ENCODE peak calls at places on chromosomes 12 and 14, in four cellular contexts. One of them, this sample, is unnamed.

GRCh38 chr12:51814311-51815088 is 34.0 kb downstream of the FIGNL2 start:
- DNase-seq in GM03348: peak; percentile 94
- DNase-seq in KBM-7: peak; percentile 31
- DNase-seq in endothelial cell: peak; percentile 87
- DNase-seq in this sample: peak; percentile 71

GRCh38 chr12:66103011-66103913 is 27.3 kb downstream of the LLPH start:
- DNase-seq in GM03348: peak; percentile 6
- DNase-seq in KBM-7: peak; percentile 21
- DNase-seq in endothelial cell: no peak
- DNase-seq in this sample: no peak

GRCh38 chr12:43362910-43363694 is 188.9 kb downstream of the ADAMTS20 start:
- DNase-seq in GM03348: no peak
- DNase-seq in KBM-7: no peak
- DNase-seq in endothelial cell: no peak
- DNase-seq in this sample: no peak

GRCh38 chr12:49260165-49260564 is 4.7 kb upstream of the TUBA1C start:
- DNase-seq in GM03348: peak; percentile 35
- DNase-seq in KBM-7: no peak
- DNase-seq in endothelial cell: no peak
- DNase-seq in this sample: peak; percentile 78

GRCh38 chr12:32273063-32273521 is 126.3 kb upstream of the FGD4 start:
- DNase-seq in GM03348: no peak
- DNase-seq in KBM-7: no peak
- DNase-seq in endothelial cell: no peak
- DNase-seq in this sample: no peak

GRCh38 chr12:62291888-62292760 is 31.9 kb downstream of the USP15 start:
- DNase-seq in GM03348: peak; percentile 2
- DNase-seq in KBM-7: no peak
- DNase-seq in endothelial cell: no peak
- DNase-seq in this sample: peak; percentile 46

GRCh38 chr14:67618617-67619063 is 1.1 kb upstream of the ARG2 start:
- DNase-seq in GM03348: peak; percentile 83
- DNase-seq in KBM-7: peak; percentile 90
- DNase-seq in endothelial cell: peak; percentile 17
- DNase-seq in this sample: peak; percentile 92

GRCh38 chr12:85509857-85510256 is 229.8 kb downstream of the ALX1 start:
- DNase-seq in GM03348: no peak
- DNase-seq in KBM-7: peak; percentile 25
- DNase-seq in endothelial cell: no peak
- DNase-seq in this sample: no peak

GRCh38 chr14:32374155-32374554 is 45.1 kb downstream of the AKAP6 start:
- DNase-seq in GM03348: no peak
- DNase-seq in KBM-7: no peak
- DNase-seq in endothelial cell: no peak
- DNase-seq in this sample: peak; percentile 79

GRCh38 chr14:89386214-89386886 is 30.7 kb downstream of the FOXN3 start:
- DNase-seq in GM03348: no peak
- DNase-seq in KBM-7: peak; percentile 45
- DNase-seq in endothelial cell: no peak
- DNase-seq in this sample: no peak

GRCh38 chr14:35412281-35413057 is 7.9 kb upstream of the NFKBIA start:
- DNase-seq in GM03348: no peak
- DNase-seq in KBM-7: no peak
- DNase-seq in endothelial cell: no peak
- DNase-seq in this sample: peak; percentile 32

GRCh38 chr12:104886418-104887401 is 71.4 kb downstream of the SLC41A2 start:
- DNase-seq in GM03348: no peak
- DNase-seq in KBM-7: no peak
- DNase-seq in endothelial cell: no peak
- DNase-seq in this sample: peak; percentile 68

GRCh38 chr12:124305136-124305535 is 10.2 kb downstream of the RFLNA start:
- DNase-seq in GM03348: no peak
- DNase-seq in KBM-7: no peak
- DNase-seq in endothelial cell: no peak
- DNase-seq in this sample: no peak

GRCh38 chr12:30926243-30927209 is at the start of gene TSPAN11:
- DNase-seq in GM03348: peak; percentile 85
- DNase-seq in KBM-7: peak; percentile 14
- DNase-seq in endothelial cell: peak; percentile 65
- DNase-seq in this sample: peak; percentile 9

GRCh38 chr12:97288526-97288925 is 174.1 kb upstream of the RMST start:
- DNase-seq in GM03348: no peak
- DNase-seq in KBM-7: no peak
- DNase-seq in endothelial cell: no peak
- DNase-seq in this sample: no peak

GRCh38 chr12:117226505-117226904 is 36.2 kb upstream of the FBXO21 start:
- DNase-seq in GM03348: no peak
- DNase-seq in KBM-7: no peak
- DNase-seq in endothelial cell: no peak
- DNase-seq in this sample: no peak

GRCh38 chr12:47458273-47458672 is 247.6 kb downstream of the RPAP3 start:
- DNase-seq in GM03348: no peak
- DNase-seq in KBM-7: no peak
- DNase-seq in endothelial cell: no peak
- DNase-seq in this sample: peak; percentile 2

GRCh38 chr12:46107591-46107990 is 117.2 kb upstream of the SCAF11 start:
- DNase-seq in GM03348: no peak
- DNase-seq in KBM-7: peak; percentile 14
- DNase-seq in endothelial cell: no peak
- DNase-seq in this sample: no peak

GRCh38 chr12:49061157-49061650 is 610 bp upstream of the KMT2D start:
- DNase-seq in GM03348: no peak
- DNase-seq in KBM-7: no peak
- DNase-seq in endothelial cell: no peak
- DNase-seq in this sample: no peak

GRCh38 chr12:51818086-51818485 is 30.4 kb downstream of the FIGNL2 start:
- DNase-seq in GM03348: no peak
- DNase-seq in KBM-7: no peak
- DNase-seq in endothelial cell: no peak
- DNase-seq in this sample: no peak

GRCh38 chr12:125175576-125175975 is 110.3 kb downstream of the AACS start:
- DNase-seq in GM03348: no peak
- DNase-seq in KBM-7: no peak
- DNase-seq in endothelial cell: no peak
- DNase-seq in this sample: no peak

GRCh38 chr12:64673490-64674169 is 63.3 kb downstream of the RASSF3 start:
- DNase-seq in GM03348: no peak
- DNase-seq in KBM-7: no peak
- DNase-seq in endothelial cell: no peak
- DNase-seq in this sample: no peak

GRCh38 chr14:64387232-64387737 is 868 bp upstream of the MTHFD1 start:
- DNase-seq in GM03348: peak; percentile 28
- DNase-seq in KBM-7: no peak
- DNase-seq in endothelial cell: peak; percentile 20
- DNase-seq in this sample: peak; percentile 46

GRCh38 chr12:47634127-47634526 is 71.7 kb downstream of the RPAP3 start:
- DNase-seq in GM03348: no peak
- DNase-seq in KBM-7: no peak
- DNase-seq in endothelial cell: no peak
- DNase-seq in this sample: no peak

GRCh38 chr12:3075315-3075714 is 1.9 kb upstream of the TSPAN9 start:
- DNase-seq in GM03348: no peak
- DNase-seq in KBM-7: no peak
- DNase-seq in endothelial cell: no peak
- DNase-seq in this sample: no peak

GRCh38 chr12:122006186-122006926 is 15.3 kb upstream of the BCL7A start:
- DNase-seq in GM03348: no peak
- DNase-seq in KBM-7: no peak
- DNase-seq in endothelial cell: no peak
- DNase-seq in this sample: no peak

GRCh38 chr12:123714302-123714627 is 2.1 kb downstream of the ATP6V0A2 start:
- DNase-seq in GM03348: no peak
- DNase-seq in KBM-7: peak; percentile 32
- DNase-seq in endothelial cell: no peak
- DNase-seq in this sample: no peak

GRCh38 chr14:59254146-59254910 is 65.9 kb downstream of the DAAM1 start:
- DNase-seq in GM03348: peak; percentile 67
- DNase-seq in KBM-7: no peak
- DNase-seq in endothelial cell: no peak
- DNase-seq in this sample: peak; percentile 91

GRCh38 chr12:112307219-112308062 is 74.8 kb downstream of the HECTD4 start:
- DNase-seq in GM03348: no peak
- DNase-seq in KBM-7: no peak
- DNase-seq in endothelial cell: no peak
- DNase-seq in this sample: peak; percentile 54

GRCh38 chr12:57744194-57744776 is 554 bp upstream of the TSPAN31 start:
- DNase-seq in GM03348: peak; percentile 83
- DNase-seq in KBM-7: no peak
- DNase-seq in endothelial cell: peak; percentile 62
- DNase-seq in this sample: peak; percentile 92

GRCh38 chr12:53004178-53004577 is 2.1 kb upstream of the EIF4B start:
- DNase-seq in GM03348: no peak
- DNase-seq in KBM-7: no peak
- DNase-seq in endothelial cell: no peak
- DNase-seq in this sample: peak; percentile 31

GRCh38 chr12:49137476-49137875 is 6.3 kb upstream of the TUBA1B start:
- DNase-seq in GM03348: no peak
- DNase-seq in KBM-7: no peak
- DNase-seq in endothelial cell: no peak
- DNase-seq in this sample: no peak

GRCh38 chr14:50759800-50760543 is 71.0 kb downstream of the NIN start:
- DNase-seq in GM03348: no peak
- DNase-seq in KBM-7: no peak
- DNase-seq in endothelial cell: no peak
- DNase-seq in this sample: no peak

GRCh38 chr12:108371801-108372344 is 32.8 kb upstream of the CMKLR1 start:
- DNase-seq in GM03348: peak; percentile 53
- DNase-seq in KBM-7: no peak
- DNase-seq in endothelial cell: no peak
- DNase-seq in this sample: peak; percentile 56

GRCh38 chr14:68952544-68953535 is 26.3 kb downstream of the ACTN1 start:
- DNase-seq in GM03348: peak; percentile 65
- DNase-seq in KBM-7: no peak
- DNase-seq in endothelial cell: no peak
- DNase-seq in this sample: peak; percentile 82

GRCh38 chr12:95700316-95700785 is 90.2 kb downstream of the NTN4 start:
- DNase-seq in GM03348: peak; percentile 67
- DNase-seq in KBM-7: no peak
- DNase-seq in endothelial cell: no peak
- DNase-seq in this sample: peak; percentile 97

This sample was measured in cardiac fibroblast.